ENCODE peak calls at places on chromosomes 2 and 18, in eight cellular contexts. One of them, this sample, is unnamed.
A peak's percentile ranks its signal among the peaks of the same experiment; 100 is the strongest.

GRCh38 chr2:232672581-232672980 is 24.6 kb upstream of the GIGYF2 start:
- DNase-seq in MV-4-11: peak; percentile 69
- DNase-seq in astrocyte of the spinal cord: no peak
- DNase-seq in activated CD4-positive, alpha-beta T cell treated with anti-CD3 and anti-CD28 coated beads, Interleukin-2, amount 50 U/mL, for 48 hours: no peak
- DNase-seq in activated T-cell treated with anti-CD3 and anti-CD28 coated beads for 48 hours: no peak
- DNase-seq in cardiac fibroblast: no peak
- DNase-seq in HL-60: no peak
- DNase-seq in epithelial cell of esophagus: no peak
- DNase-seq in this sample: no peak

GRCh38 chr2:237154050-237154638 is 68.5 kb downstream of the COPS8 start:
- DNase-seq in HL-60: no peak
- DNase-seq in epithelial cell of esophagus: peak; percentile 60
- DNase-seq in activated CD4-positive, alpha-beta T cell treated with anti-CD3 and anti-CD28 coated beads, Interleukin-2, amount 50 U/mL, for 48 hours: peak; percentile 56
- DNase-seq in activated T-cell treated with anti-CD3 and anti-CD28 coated beads for 48 hours: peak; percentile 55
- DNase-seq in cardiac fibroblast: peak; percentile 83
- DNase-seq in astrocyte of the spinal cord: peak; percentile 78
- DNase-seq in MV-4-11: peak; percentile 19
- DNase-seq in this sample: peak; percentile 20

GRCh38 chr18:78733762-78734613 is 245.6 kb upstream of the SALL3 start:
- DNase-seq in cardiac fibroblast: no peak
- DNase-seq in MV-4-11: no peak
- DNase-seq in activated T-cell treated with anti-CD3 and anti-CD28 coated beads for 48 hours: no peak
- DNase-seq in activated CD4-positive, alpha-beta T cell treated with anti-CD3 and anti-CD28 coated beads, Interleukin-2, amount 50 U/mL, for 48 hours: no peak
- DNase-seq in HL-60: no peak
- DNase-seq in astrocyte of the spinal cord: no peak
- DNase-seq in epithelial cell of esophagus: no peak
- DNase-seq in this sample: no peak

GRCh38 chr2:198322275-198322674 is 517.9 kb downstream of the PLCL1 start:
- DNase-seq in cardiac fibroblast: no peak
- DNase-seq in epithelial cell of esophagus: no peak
- DNase-seq in activated T-cell treated with anti-CD3 and anti-CD28 coated beads for 48 hours: no peak
- DNase-seq in MV-4-11: peak; percentile 11
- DNase-seq in HL-60: no peak
- DNase-seq in astrocyte of the spinal cord: no peak
- DNase-seq in activated CD4-positive, alpha-beta T cell treated with anti-CD3 and anti-CD28 coated beads, Interleukin-2, amount 50 U/mL, for 48 hours: no peak
- DNase-seq in this sample: no peak

GRCh38 chr18:73613706-73614340 is 533.8 kb downstream of the FBXO15 start:
- DNase-seq in astrocyte of the spinal cord: no peak
- DNase-seq in cardiac fibroblast: peak; percentile 40
- DNase-seq in HL-60: no peak
- DNase-seq in activated T-cell treated with anti-CD3 and anti-CD28 coated beads for 48 hours: no peak
- DNase-seq in epithelial cell of esophagus: peak; percentile 73
- DNase-seq in MV-4-11: no peak
- DNase-seq in activated CD4-positive, alpha-beta T cell treated with anti-CD3 and anti-CD28 coated beads, Interleukin-2, amount 50 U/mL, for 48 hours: no peak
- DNase-seq in this sample: no peak

GRCh38 chr2:129459200-129459876 is 520.1 kb upstream of the RAB6C start:
- DNase-seq in epithelial cell of esophagus: no peak
- DNase-seq in activated T-cell treated with anti-CD3 and anti-CD28 coated beads for 48 hours: no peak
- DNase-seq in activated CD4-positive, alpha-beta T cell treated with anti-CD3 and anti-CD28 coated beads, Interleukin-2, amount 50 U/mL, for 48 hours: no peak
- DNase-seq in astrocyte of the spinal cord: no peak
- DNase-seq in MV-4-11: peak; percentile 83
- DNase-seq in cardiac fibroblast: no peak
- DNase-seq in HL-60: no peak
- DNase-seq in this sample: no peak

GRCh38 chr2:50957880-50958279 is 74.1 kb downstream of the NRXN1 start:
- DNase-seq in HL-60: no peak
- DNase-seq in astrocyte of the spinal cord: peak; percentile 20
- DNase-seq in epithelial cell of esophagus: no peak
- DNase-seq in cardiac fibroblast: peak; percentile 45
- DNase-seq in MV-4-11: no peak
- DNase-seq in activated T-cell treated with anti-CD3 and anti-CD28 coated beads for 48 hours: no peak
- DNase-seq in activated CD4-positive, alpha-beta T cell treated with anti-CD3 and anti-CD28 coated beads, Interleukin-2, amount 50 U/mL, for 48 hours: no peak
- DNase-seq in this sample: no peak

GRCh38 chr2:157404363-157404762 is 39.5 kb downstream of the CYTIP start:
- DNase-seq in MV-4-11: peak; percentile 73
- DNase-seq in cardiac fibroblast: peak; percentile 44
- DNase-seq in HL-60: no peak
- DNase-seq in activated T-cell treated with anti-CD3 and anti-CD28 coated beads for 48 hours: peak; percentile 31
- DNase-seq in epithelial cell of esophagus: peak; percentile 74
- DNase-seq in activated CD4-positive, alpha-beta T cell treated with anti-CD3 and anti-CD28 coated beads, Interleukin-2, amount 50 U/mL, for 48 hours: no peak
- DNase-seq in astrocyte of the spinal cord: peak; percentile 9
- DNase-seq in this sample: peak; percentile 55

GRCh38 chr2:230909841-230910545 is 15.0 kb downstream of the GPR55 start:
- DNase-seq in activated CD4-positive, alpha-beta T cell treated with anti-CD3 and anti-CD28 coated beads, Interleukin-2, amount 50 U/mL, for 48 hours: no peak
- DNase-seq in astrocyte of the spinal cord: no peak
- DNase-seq in cardiac fibroblast: no peak
- DNase-seq in activated T-cell treated with anti-CD3 and anti-CD28 coated beads for 48 hours: no peak
- DNase-seq in epithelial cell of esophagus: no peak
- DNase-seq in MV-4-11: no peak
- DNase-seq in HL-60: no peak
- DNase-seq in this sample: no peak

GRCh38 chr2:162196611-162197010 is 44.6 kb upstream of the GCG start:
- DNase-seq in cardiac fibroblast: peak; percentile 88
- DNase-seq in activated T-cell treated with anti-CD3 and anti-CD28 coated beads for 48 hours: no peak
- DNase-seq in activated CD4-positive, alpha-beta T cell treated with anti-CD3 and anti-CD28 coated beads, Interleukin-2, amount 50 U/mL, for 48 hours: no peak
- DNase-seq in MV-4-11: no peak
- DNase-seq in epithelial cell of esophagus: peak; percentile 71
- DNase-seq in astrocyte of the spinal cord: peak; percentile 68
- DNase-seq in HL-60: no peak
- DNase-seq in this sample: no peak

GRCh38 chr2:7899241-7899640 is 782.6 kb upstream of the ID2 start:
- DNase-seq in epithelial cell of esophagus: no peak
- DNase-seq in activated T-cell treated with anti-CD3 and anti-CD28 coated beads for 48 hours: no peak
- DNase-seq in cardiac fibroblast: no peak
- DNase-seq in activated CD4-positive, alpha-beta T cell treated with anti-CD3 and anti-CD28 coated beads, Interleukin-2, amount 50 U/mL, for 48 hours: no peak
- DNase-seq in MV-4-11: no peak
- DNase-seq in HL-60: peak; percentile 33
- DNase-seq in astrocyte of the spinal cord: no peak
- DNase-seq in this sample: no peak

GRCh38 chr2:98914713-98915580 is 21.1 kb downstream of the CRACDL start:
- DNase-seq in activated CD4-positive, alpha-beta T cell treated with anti-CD3 and anti-CD28 coated beads, Interleukin-2, amount 50 U/mL, for 48 hours: no peak
- DNase-seq in cardiac fibroblast: no peak
- DNase-seq in astrocyte of the spinal cord: no peak
- DNase-seq in HL-60: no peak
- DNase-seq in epithelial cell of esophagus: no peak
- DNase-seq in MV-4-11: no peak
- DNase-seq in activated T-cell treated with anti-CD3 and anti-CD28 coated beads for 48 hours: no peak
- DNase-seq in this sample: no peak

GRCh38 chr2:222862068-222862914 is 1.5 kb downstream of the ACSL3 start:
- DNase-seq in astrocyte of the spinal cord: peak; percentile 61
- DNase-seq in HL-60: no peak
- DNase-seq in activated CD4-positive, alpha-beta T cell treated with anti-CD3 and anti-CD28 coated beads, Interleukin-2, amount 50 U/mL, for 48 hours: no peak
- DNase-seq in epithelial cell of esophagus: peak; percentile 51
- DNase-seq in cardiac fibroblast: peak; percentile 56
- DNase-seq in MV-4-11: no peak
- DNase-seq in activated T-cell treated with anti-CD3 and anti-CD28 coated beads for 48 hours: no peak
- DNase-seq in this sample: no peak

GRCh38 chr2:97740590-97741182 is 27.3 kb downstream of the ZAP70 start:
- DNase-seq in MV-4-11: peak; percentile 13
- DNase-seq in epithelial cell of esophagus: peak; percentile 31
- DNase-seq in activated T-cell treated with anti-CD3 and anti-CD28 coated beads for 48 hours: peak; percentile 46
- DNase-seq in cardiac fibroblast: peak; percentile 27
- DNase-seq in HL-60: peak; percentile 44
- DNase-seq in astrocyte of the spinal cord: no peak
- DNase-seq in activated CD4-positive, alpha-beta T cell treated with anti-CD3 and anti-CD28 coated beads, Interleukin-2, amount 50 U/mL, for 48 hours: peak; percentile 52
- DNase-seq in this sample: peak; percentile 21

This sample was measured in stimulated activated naive B cell treated with anti-CD40 and anti-IgM and Interleukin-4, amounts not matched to agents 10 μg/mL and 1 μg/mL and 100 μg/mL, for 72 hours.